ENCODE peak calls at places on chromosomes 3 and 15, in seven cellular contexts. One of them, this sample, is unnamed.
A peak's percentile ranks its signal among the peaks of the same experiment; 100 is the strongest.

GRCh38 chr3:127206611-127207516 is 13.9 kb downstream of the PRR23E start:
- DNase-seq in mesothelial cell of epicardium: no peak
- DNase-seq in endothelial cell: no peak
- DNase-seq in heart left ventricle: no peak
- DNase-seq in uterus: no peak
- DNase-seq in colonic mucosa: peak; percentile 7
- DNase-seq in right lobe of liver: no peak
- DNase-seq in this sample: no peak

GRCh38 chr3:110932515-110933095 is 139.0 kb upstream of the NECTIN3 start:
- DNase-seq in mesothelial cell of epicardium: no peak
- DNase-seq in endothelial cell: no peak
- DNase-seq in heart left ventricle: no peak
- DNase-seq in uterus: no peak
- DNase-seq in colonic mucosa: no peak
- DNase-seq in right lobe of liver: no peak
- DNase-seq in this sample: no peak

GRCh38 chr3:196120291-196120951 is 38.5 kb upstream of the TFRC start:
- DNase-seq in mesothelial cell of epicardium: no peak
- DNase-seq in endothelial cell: no peak
- DNase-seq in heart left ventricle: peak; percentile 36
- DNase-seq in uterus: no peak
- DNase-seq in colonic mucosa: no peak
- DNase-seq in right lobe of liver: no peak
- DNase-seq in this sample: no peak

GRCh38 chr3:179113903-179114302 is 34.3 kb upstream of the PIK3CA start:
- DNase-seq in mesothelial cell of epicardium: no peak
- DNase-seq in endothelial cell: no peak
- DNase-seq in heart left ventricle: no peak
- DNase-seq in uterus: no peak
- DNase-seq in colonic mucosa: no peak
- DNase-seq in right lobe of liver: no peak
- DNase-seq in this sample: no peak

GRCh38 chr3:12954891-12955650 is 113.7 kb upstream of the RPL32 start:
- DNase-seq in mesothelial cell of epicardium: no peak
- DNase-seq in endothelial cell: no peak
- DNase-seq in heart left ventricle: peak; percentile 85
- DNase-seq in uterus: peak; percentile 53
- DNase-seq in colonic mucosa: peak; percentile 86
- DNase-seq in right lobe of liver: peak; percentile 80
- DNase-seq in this sample: no peak

GRCh38 chr3:135159848-135160247 is 364.8 kb downstream of the EPHB1 start:
- DNase-seq in mesothelial cell of epicardium: no peak
- DNase-seq in endothelial cell: no peak
- DNase-seq in heart left ventricle: no peak
- DNase-seq in uterus: no peak
- DNase-seq in colonic mucosa: no peak
- DNase-seq in right lobe of liver: no peak
- DNase-seq in this sample: no peak

GRCh38 chr3:134810850-134811249 is 15.8 kb downstream of the EPHB1 start:
- DNase-seq in mesothelial cell of epicardium: no peak
- DNase-seq in endothelial cell: no peak
- DNase-seq in heart left ventricle: no peak
- DNase-seq in uterus: no peak
- DNase-seq in colonic mucosa: no peak
- DNase-seq in right lobe of liver: no peak
- DNase-seq in this sample: no peak

GRCh38 chr3:37197810-37198371 is 23.5 kb upstream of the LRRFIP2 start:
- DNase-seq in mesothelial cell of epicardium: no peak
- DNase-seq in endothelial cell: no peak
- DNase-seq in heart left ventricle: no peak
- DNase-seq in uterus: no peak
- DNase-seq in colonic mucosa: no peak
- DNase-seq in right lobe of liver: no peak
- DNase-seq in this sample: no peak

GRCh38 chr15:88657326-88658069 is 18.7 kb downstream of the ISG20 start:
- DNase-seq in mesothelial cell of epicardium: no peak
- DNase-seq in endothelial cell: peak; percentile 58
- DNase-seq in heart left ventricle: no peak
- DNase-seq in uterus: no peak
- DNase-seq in colonic mucosa: no peak
- DNase-seq in right lobe of liver: no peak
- DNase-seq in this sample: peak; percentile 66

GRCh38 chr15:61598655-61599054 is 369.6 kb upstream of the RORA start:
- DNase-seq in mesothelial cell of epicardium: no peak
- DNase-seq in endothelial cell: no peak
- DNase-seq in heart left ventricle: no peak
- DNase-seq in uterus: no peak
- DNase-seq in colonic mucosa: no peak
- DNase-seq in right lobe of liver: no peak
- DNase-seq in this sample: peak; percentile 13

GRCh38 chr3:49666592-49666991 is 7.6 kb upstream of the APEH start:
- DNase-seq in mesothelial cell of epicardium: no peak
- DNase-seq in endothelial cell: no peak
- DNase-seq in heart left ventricle: no peak
- DNase-seq in uterus: no peak
- DNase-seq in colonic mucosa: no peak
- DNase-seq in right lobe of liver: peak; percentile 86
- DNase-seq in this sample: no peak

GRCh38 chr15:65663521-65663920 is 41.8 kb downstream of the SLC24A1 start:
- DNase-seq in mesothelial cell of epicardium: no peak
- DNase-seq in endothelial cell: no peak
- DNase-seq in heart left ventricle: no peak
- DNase-seq in uterus: no peak
- DNase-seq in colonic mucosa: no peak
- DNase-seq in right lobe of liver: no peak
- DNase-seq in this sample: no peak

GRCh38 chr3:48851407-48851806 is 3.7 kb upstream of the PRKAR2A start:
- DNase-seq in mesothelial cell of epicardium: no peak
- DNase-seq in endothelial cell: no peak
- DNase-seq in heart left ventricle: no peak
- DNase-seq in uterus: no peak
- DNase-seq in colonic mucosa: no peak
- DNase-seq in right lobe of liver: no peak
- DNase-seq in this sample: peak; percentile 28

GRCh38 chr3:186417791-186418190 is 55.8 kb upstream of the DGKG start:
- DNase-seq in mesothelial cell of epicardium: no peak
- DNase-seq in endothelial cell: no peak
- DNase-seq in heart left ventricle: no peak
- DNase-seq in uterus: no peak
- DNase-seq in colonic mucosa: no peak
- DNase-seq in right lobe of liver: no peak
- DNase-seq in this sample: no peak

GRCh38 chr15:96072821-96073220 is 257.7 kb upstream of the NR2F2 start:
- DNase-seq in mesothelial cell of epicardium: no peak
- DNase-seq in endothelial cell: no peak
- DNase-seq in heart left ventricle: no peak
- DNase-seq in uterus: no peak
- DNase-seq in colonic mucosa: no peak
- DNase-seq in right lobe of liver: no peak
- DNase-seq in this sample: no peak

GRCh38 chr15:79007066-79007465 is 62.2 kb upstream of the CTSH start:
- DNase-seq in mesothelial cell of epicardium: no peak
- DNase-seq in endothelial cell: peak; percentile 82
- DNase-seq in heart left ventricle: no peak
- DNase-seq in uterus: no peak
- DNase-seq in colonic mucosa: peak; percentile 44
- DNase-seq in right lobe of liver: no peak
- DNase-seq in this sample: peak; percentile 82

DNA sequence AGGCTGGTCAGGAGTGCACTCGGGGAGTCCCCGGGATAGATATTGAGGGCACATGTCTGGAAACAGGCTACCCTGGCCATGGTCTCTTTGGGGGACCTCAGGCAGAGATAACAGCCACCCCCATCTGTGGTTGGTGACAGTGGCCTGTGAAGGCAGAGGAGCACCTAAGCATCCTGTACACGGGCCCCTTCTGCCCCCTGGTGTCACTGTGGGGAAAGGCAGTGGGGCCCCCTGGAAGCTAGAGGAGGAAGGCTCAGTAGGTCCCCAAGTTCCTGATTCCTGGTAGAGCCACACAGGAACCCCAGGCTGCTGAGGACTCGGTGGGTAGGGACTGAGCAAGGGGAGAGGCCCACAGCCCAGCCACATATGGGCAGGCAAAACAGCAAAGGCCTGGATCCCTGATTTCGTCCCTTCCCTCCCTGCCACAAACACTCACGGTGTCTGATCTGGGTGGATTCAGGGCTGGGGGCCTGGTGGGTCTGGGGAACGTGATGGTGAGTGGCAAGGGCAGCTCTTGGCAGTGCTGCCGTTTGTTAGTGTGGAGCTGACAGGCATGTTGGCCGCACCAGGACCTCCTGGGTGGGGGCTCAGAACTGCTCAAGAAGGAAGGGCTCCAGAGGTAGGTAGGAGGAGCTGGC is 14.1 kb upstream of the CXCR6 start:
- DNase-seq in mesothelial cell of epicardium: no peak
- DNase-seq in endothelial cell: peak; percentile 72
- DNase-seq in heart left ventricle: no peak
- DNase-seq in uterus: no peak
- DNase-seq in colonic mucosa: peak; percentile 46
- DNase-seq in right lobe of liver: no peak
- DNase-seq in this sample: peak; percentile 74
- TF ChIP-seq CTCF in mesothelial cell of epicardium: peak; percentile 57
- TF ChIP-seq CTCF in endothelial cell: peak; percentile 44
- TF ChIP-seq CTCF in heart left ventricle: peak; percentile 54
- TF ChIP-seq CTCF in uterus: peak; percentile 38
- TF ChIP-seq CTCF in colonic mucosa: peak; percentile 75
- TF ChIP-seq CTCF in right lobe of liver: peak; percentile 68
- TF ChIP-seq CTCF in this sample: peak; percentile 75

GRCh38 chr15:72341361-72341760 is 21.4 kb upstream of the CELF6 start:
- DNase-seq in mesothelial cell of epicardium: no peak
- DNase-seq in endothelial cell: peak; percentile 70
- DNase-seq in heart left ventricle: no peak
- DNase-seq in uterus: no peak
- DNase-seq in colonic mucosa: no peak
- DNase-seq in right lobe of liver: no peak
- DNase-seq in this sample: peak; percentile 80
- TF ChIP-seq CTCF in mesothelial cell of epicardium: peak; percentile 48
- TF ChIP-seq CTCF in endothelial cell: peak; percentile 65
- TF ChIP-seq CTCF in heart left ventricle: no peak
- TF ChIP-seq CTCF in uterus: no peak
- TF ChIP-seq CTCF in colonic mucosa: no peak
- TF ChIP-seq CTCF in right lobe of liver: no peak
- TF ChIP-seq CTCF in this sample: peak; percentile 70

GRCh38 chr3:158105124-158105709 is 1.0 kb downstream of the SHOX2 start:
- DNase-seq in mesothelial cell of epicardium: no peak
- DNase-seq in endothelial cell: peak; percentile 25
- DNase-seq in heart left ventricle: peak; percentile 17
- DNase-seq in uterus: peak; percentile 14
- DNase-seq in colonic mucosa: no peak
- DNase-seq in right lobe of liver: no peak
- DNase-seq in this sample: peak; percentile 31

GRCh38 chr3:158106773-158107461 is 697 bp upstream of the SHOX2 start:
- DNase-seq in mesothelial cell of epicardium: no peak
- DNase-seq in endothelial cell: peak; percentile 42
- DNase-seq in heart left ventricle: no peak
- DNase-seq in uterus: no peak
- DNase-seq in colonic mucosa: no peak
- DNase-seq in right lobe of liver: no peak
- DNase-seq in this sample: peak; percentile 74

GRCh38 chr3:158104346-158105020 is 1.7 kb downstream of the SHOX2 start:
- DNase-seq in mesothelial cell of epicardium: no peak
- DNase-seq in endothelial cell: no peak
- DNase-seq in heart left ventricle: no peak
- DNase-seq in uterus: no peak
- DNase-seq in colonic mucosa: no peak
- DNase-seq in right lobe of liver: no peak
- DNase-seq in this sample: no peak

GRCh38 chr3:158107508-158108095 is 1.4 kb upstream of the SHOX2 start:
- DNase-seq in mesothelial cell of epicardium: no peak
- DNase-seq in endothelial cell: no peak
- DNase-seq in heart left ventricle: no peak
- DNase-seq in uterus: no peak
- DNase-seq in colonic mucosa: no peak
- DNase-seq in right lobe of liver: no peak
- DNase-seq in this sample: no peak

GRCh38 chr3:158105710-158106438 is at the start of gene SHOX2:
- DNase-seq in mesothelial cell of epicardium: peak; percentile 39
- DNase-seq in endothelial cell: peak; percentile 38
- DNase-seq in heart left ventricle: peak; percentile 28
- DNase-seq in uterus: peak; percentile 20
- DNase-seq in colonic mucosa: peak; percentile 54
- DNase-seq in right lobe of liver: peak; percentile 60
- DNase-seq in this sample: peak; percentile 74
- TF ChIP-seq CTCF in mesothelial cell of epicardium: no peak
- TF ChIP-seq CTCF in endothelial cell: no peak
- TF ChIP-seq CTCF in heart left ventricle: no peak
- TF ChIP-seq CTCF in uterus: no peak
- TF ChIP-seq CTCF in colonic mucosa: no peak
- TF ChIP-seq CTCF in right lobe of liver: no peak
- TF ChIP-seq CTCF in this sample: no peak

GRCh38 chr15:101201411-101202174 is 50.3 kb downstream of the CHSY1 start:
- DNase-seq in mesothelial cell of epicardium: no peak
- DNase-seq in endothelial cell: peak; percentile 64
- DNase-seq in heart left ventricle: peak; percentile 84
- DNase-seq in uterus: peak; percentile 92
- DNase-seq in colonic mucosa: peak; percentile 66
- DNase-seq in right lobe of liver: no peak
- DNase-seq in this sample: peak; percentile 70
- TF ChIP-seq CTCF in mesothelial cell of epicardium: no peak
- TF ChIP-seq CTCF in endothelial cell: no peak
- TF ChIP-seq CTCF in heart left ventricle: no peak
- TF ChIP-seq CTCF in uterus: no peak
- TF ChIP-seq CTCF in colonic mucosa: no peak
- TF ChIP-seq CTCF in right lobe of liver: no peak
- TF ChIP-seq CTCF in this sample: no peak

DNA sequence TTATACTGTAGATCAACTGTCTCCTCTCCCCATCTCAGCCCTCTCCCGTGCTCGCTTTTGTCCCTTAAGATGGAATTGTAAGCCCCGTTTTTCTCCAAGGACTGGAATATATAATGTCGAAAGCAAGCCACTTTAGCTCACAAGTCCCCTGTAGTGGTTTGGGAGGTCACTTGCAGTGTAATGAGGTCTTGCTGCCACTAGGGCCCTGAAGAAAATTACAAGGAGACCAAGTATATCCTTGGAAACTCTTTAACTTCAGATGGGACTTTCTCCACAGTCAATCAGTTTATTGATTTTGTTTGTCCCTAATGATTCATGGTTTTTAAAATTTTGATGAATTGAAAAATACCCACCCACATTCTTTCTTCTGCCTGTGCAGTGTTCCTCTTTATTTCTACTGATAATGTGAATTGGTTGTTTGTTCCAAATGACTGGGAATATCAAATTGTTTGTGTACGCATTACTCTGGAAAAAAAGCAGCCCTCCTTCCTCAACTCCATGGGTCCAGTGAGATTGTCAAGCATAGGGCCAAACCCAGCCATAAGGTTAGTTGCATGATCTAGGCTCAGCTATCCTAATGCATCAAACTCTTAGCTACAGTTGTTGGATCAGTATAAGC is 294.8 kb downstream of the MCTP2 start:
- DNase-seq in mesothelial cell of epicardium: no peak
- DNase-seq in endothelial cell: peak; percentile 9
- DNase-seq in heart left ventricle: no peak
- DNase-seq in uterus: no peak
- DNase-seq in colonic mucosa: no peak
- DNase-seq in right lobe of liver: no peak
- DNase-seq in this sample: no peak
- TF ChIP-seq CTCF in mesothelial cell of epicardium: peak; percentile 73
- TF ChIP-seq CTCF in endothelial cell: peak; percentile 74
- TF ChIP-seq CTCF in heart left ventricle: peak; percentile 16
- TF ChIP-seq CTCF in uterus: no peak
- TF ChIP-seq CTCF in colonic mucosa: peak; percentile 44
- TF ChIP-seq CTCF in right lobe of liver: peak; percentile 13
- TF ChIP-seq CTCF in this sample: peak; percentile 83

GRCh38 chr15:34327906-34328305 is 9.7 kb downstream of the SLC12A6 start:
- DNase-seq in mesothelial cell of epicardium: no peak
- DNase-seq in endothelial cell: no peak
- DNase-seq in heart left ventricle: no peak
- DNase-seq in uterus: no peak
- DNase-seq in colonic mucosa: no peak
- DNase-seq in right lobe of liver: no peak
- DNase-seq in this sample: no peak
- TF ChIP-seq CTCF in mesothelial cell of epicardium: no peak
- TF ChIP-seq CTCF in endothelial cell: no peak
- TF ChIP-seq CTCF in heart left ventricle: no peak
- TF ChIP-seq CTCF in uterus: no peak
- TF ChIP-seq CTCF in colonic mucosa: no peak
- TF ChIP-seq CTCF in right lobe of liver: no peak
- TF ChIP-seq CTCF in this sample: no peak